ENCODE peak calls at places on chromosomes 4 and X, in four cellular contexts. H, X, L and A are unnamed samples.

GRCh38 chr4:158814636-158815035 is 45.8 kb downstream of the FNIP2 start:
- DNase-seq in X (no peak), H (no peak), L (no peak), A (no peak)

GRCh38 chrX:153933751-153934472 is 925 bp downstream of the NAA10 start:
- DNase-seq in X (no peak), L (no peak), H (no peak), A (no peak)

GRCh38 chr4:141391771-141392170 is 171.1 kb downstream of the ZNF330 start:
- DNase-seq in X (no peak), H (no peak), L (no peak), A (no peak)

GRCh38 chr4:150366487-150366999 is 215.4 kb upstream of the MAB21L2 start:
- DNase-seq in X (no peak), H (no peak), L (no peak), A (no peak)

GRCh38 chr4:94669672-94670664 is 87.8 kb upstream of the BMPR1B start:
- DNase-seq in L (no peak), X (no peak), H (no peak), A (no peak)

GRCh38 chr4:180105362-180105761 is 2137.8 kb upstream of the TENM3 start:
- DNase-seq in L (no peak), H (no peak), X (no peak), A (no peak)

GRCh38 chrX:111869639-111870034 is 6.3 kb upstream of the TRPC5OS start:
- DNase-seq in L (peak; percentile 25), H (peak; percentile 27), X (no peak), A (no peak)

GRCh38 chr4:37588150-37588549 is 98.0 kb downstream of the RELL1 start:
- DNase-seq in L (no peak), X (no peak), H (no peak), A (no peak)

DNA sequence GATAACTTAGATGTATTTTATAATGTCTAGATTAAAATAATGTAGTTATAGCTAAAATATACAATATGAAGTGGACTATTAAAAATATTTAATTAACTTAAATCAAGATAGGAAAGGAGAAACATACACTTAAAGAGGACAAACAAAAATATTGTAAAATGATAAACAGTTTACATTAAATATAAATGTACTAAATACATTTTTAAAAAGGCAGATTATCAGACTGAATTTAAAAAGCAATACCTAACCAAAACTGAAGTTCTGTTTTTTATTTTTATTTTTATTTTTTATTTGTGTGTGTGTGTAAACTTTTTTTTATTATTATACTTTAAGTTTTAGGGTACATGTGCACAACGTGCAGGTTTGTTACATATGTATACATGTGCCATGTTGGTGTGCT is 811.6 kb upstream of the INTU start:
- DNase-seq in X (no peak), H (no peak), L (no peak), A (no peak)
- H3K4me3 ChIP-seq in X (no peak overlapping the region), H (no peak overlapping the region), L (no peak overlapping the region), A (no peak overlapping the region)

GRCh38 chrX:66005832-66006449 is 33.9 kb downstream of the VSIG4 start:
- DNase-seq in H (no peak), L (no peak), X (no peak), A (no peak)
- H3K27ac ChIP-seq in H (no peak overlapping the region), L (no peak overlapping the region), X (peak overlapping the region; percentile 45), A (no peak overlapping the region)

GRCh38 chr4:173243917-173244658 is 75.5 kb downstream of the GALNT7 start:
- DNase-seq in H (no peak), L (no peak), X (no peak), A (no peak)
- H3K4me1 ChIP-seq in H (peaks cover 74% of the 10 kb centered on the region), L (no peaks in the 10 kb centered on the region), X (no peaks in the 10 kb centered on the region), A (peaks cover 4% of the 10 kb centered on the region)

DNA sequence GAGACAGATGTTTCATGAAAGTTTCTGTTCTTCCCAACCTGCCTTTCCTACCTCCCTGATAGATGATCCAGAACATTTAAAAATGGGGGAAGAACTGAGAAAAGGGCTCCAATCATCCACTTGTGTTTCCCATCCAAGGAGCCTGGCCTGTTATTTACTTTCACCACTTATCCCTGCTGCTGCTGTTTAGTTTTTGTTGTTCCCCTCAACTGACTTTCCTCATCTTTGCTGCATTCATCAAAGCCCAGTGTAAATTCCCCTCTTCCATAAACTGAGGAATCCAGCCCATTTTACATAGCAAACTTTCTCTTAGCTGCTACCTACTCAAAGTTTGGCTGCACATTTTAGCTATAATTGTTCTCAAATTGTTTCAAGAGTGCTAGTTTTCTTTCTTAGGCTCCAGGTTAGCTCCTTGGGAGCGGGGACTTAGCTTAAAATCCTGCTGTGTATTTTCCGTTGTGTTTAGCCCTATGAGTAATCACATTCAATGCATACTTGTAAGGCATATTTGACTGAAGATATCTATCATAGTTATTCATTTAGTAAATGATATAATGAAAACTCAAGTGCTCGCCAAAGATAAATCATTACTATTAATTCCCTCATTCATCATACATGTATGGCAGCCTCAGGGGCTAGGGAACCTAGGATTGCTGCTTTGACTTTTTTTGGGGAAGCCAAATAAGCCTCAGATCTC is 1.4 kb upstream of the PTPN13 start:
- DNase-seq in X (no peak), L (no peak), H (no peak), A (no peak)
- H3K4me3 ChIP-seq in X (no peak overlapping the region), L (peak overlapping the region; percentile 77), H (peak overlapping the region; percentile 84), A (no peak overlapping the region)

GRCh38 chr4:186724048-186724860 is 598 bp upstream of the FAT1 start:
- DNase-seq in H (no peak), L (peak; percentile 85), X (no peak), A (no peak)

GRCh38 chr4:186726150-186726439 is 2.4 kb upstream of the FAT1 start:
- DNase-seq in L (no peak), X (no peak), H (peak; percentile 51), A (no peak)

GRCh38 chr4:186725422-186726149 is 1.9 kb upstream of the FAT1 start:
- DNase-seq in L (peak; percentile 92), H (peak; percentile 39), X (no peak), A (no peak)

GRCh38 chr4:186723207-186724047 is at the start of gene FAT1:
- DNase-seq in H (no peak), X (no peak), L (peak; percentile 88), A (no peak)

GRCh38 chr4:186724861-186725419 is 1.3 kb upstream of the FAT1 start:
- DNase-seq in L (no peak), H (no peak), X (no peak), A (no peak)
- H3K27ac ChIP-seq in L (peak overlapping the region; percentile 92), H (peak overlapping the region; percentile 90), X (no peak overlapping the region), A (no peak overlapping the region)

GRCh38 chr4:7906171-7906581 is 33.5 kb downstream of the AFAP1 start:
- DNase-seq in H (no peak), X (no peak), L (no peak), A (no peak)
- H3K4me1 ChIP-seq in H (peaks cover 99% of the 10 kb centered on the region), X (peaks cover 3% of the 10 kb centered on the region), L (peaks cover 27% of the 10 kb centered on the region), A (peaks cover 9% of the 10 kb centered on the region)

GRCh38 chrX:48737213-48737938 is 24.2 kb upstream of the GLOD5 start:
- DNase-seq in L (peak; percentile 95), X (peak; percentile 74), H (peak; percentile 92), A (peak; percentile 80)

GRCh38 chrX:48736878-48737212 is 24.7 kb upstream of the GLOD5 start:
- DNase-seq in X (no peak), H (no peak), L (no peak), A (no peak)

GRCh38 chrX:48741834-48742233 is 19.7 kb upstream of the GLOD5 start:
- DNase-seq in X (no peak), H (no peak), L (no peak), A (no peak)

GRCh38 chrX:48737940-48738339 is 23.6 kb upstream of the GLOD5 start:
- DNase-seq in H (no peak), L (no peak), X (no peak), A (no peak)

GRCh38 chrX:48736303-48736702 is 25.2 kb upstream of the GLOD5 start:
- DNase-seq in L (no peak), H (no peak), X (no peak), A (no peak)
- H3K4me3 ChIP-seq in L (peak overlapping the region; percentile 41), H (peak overlapping the region; percentile 74), X (peak overlapping the region; percentile 8), A (no peak overlapping the region)

GRCh38 chrX:102958794-102959193 is 21.7 kb downstream of the RAB40AL start:
- DNase-seq in X (no peak), H (no peak), L (no peak), A (no peak)
- H3K27ac ChIP-seq in X (no peak overlapping the region), H (no peak overlapping the region), L (no peak overlapping the region), A (no peak overlapping the region)